ENCODE peak calls at places on chromosomes 11 and 22, in seven cellular contexts. J is pancreas; C is activated T-cell treated with anti-CD3 and anti-CD28 coated beads, Interleukin-2, amount 50 U/mL, for 72 hours; O is IMR-90; L is activated naive CD8-positive, alpha-beta T cell treated with anti-CD3 and anti-CD28 coated beads, Interleukin-2, amount 50 U/mL, for 24 hours; U is naive B cell; Z is WTC11. K is an unnamed sample.

GRCh38 chr11:8332196-8332595 is 68.5 kb upstream of the LMO1 start:
- ATAC-seq in J (no peak), C (no peak), O (no peak), L (no peak), U (peak; percentile 83), Z (no peak), K (peak; percentile 77)

GRCh38 chr11:96187779-96188624 is 155.0 kb downstream of the MAML2 start:
- ATAC-seq in J (peak; percentile 45), C (peak; percentile 60), O (peak; percentile 91), L (peak; percentile 85), U (no peak), Z (no peak), K (no peak)

GRCh38 chr11:95924414-95924760 is 480 bp upstream of the MTMR2 start:
- ATAC-seq in J (peak; percentile 57), C (no peak), O (peak; percentile 47), L (no peak), U (no peak), Z (peak; percentile 13), K (no peak)

GRCh38 chr11:704799-705645 is 1.0 kb upstream of the EPS8L2 start:
- ATAC-seq in J (peak; percentile 87), C (no peak), O (no peak), L (no peak), U (no peak), Z (peak; percentile 8), K (no peak)

GRCh38 chr22:36469094-36469710 is 12.2 kb downstream of the TXN2 start:
- ATAC-seq in J (no peak), C (no peak), O (no peak), L (no peak), U (no peak), Z (no peak), K (no peak)

GRCh38 chr11:60485987-60486386 is 6.6 kb upstream of the MS4A12 start:
- ATAC-seq in J (peak; percentile 83), C (peak; percentile 83), O (no peak), L (peak; percentile 71), U (peak; percentile 81), Z (peak; percentile 99), K (peak; percentile 99)

GRCh38 chr11:129292092-129292491 is 83.6 kb upstream of the BARX2 start:
- ATAC-seq in J (no peak), C (no peak), O (no peak), L (no peak), U (no peak), Z (no peak), K (no peak)

GRCh38 chr11:35893796-35894475 is 49.9 kb upstream of the LDLRAD3 start:
- ATAC-seq in J (peak; percentile 29), C (no peak), O (no peak), L (no peak), U (no peak), Z (no peak), K (no peak)

GRCh38 chr22:45294030-45294429 is 9.3 kb downstream of the UPK3A start:
- ATAC-seq in J (no peak), C (no peak), O (no peak), L (no peak), U (no peak), Z (no peak), K (no peak)

GRCh38 chr22:29205598-29206371 is at the start of gene EMID1:
- ATAC-seq in J (peak; percentile 71), C (peak; percentile 12), O (peak; percentile 82), L (no peak), U (no peak), Z (peak; percentile 40), K (no peak)

GRCh38 chr11:79393362-79394043 is 47.3 kb downstream of the TENM4 start:
- ATAC-seq in J (peak; percentile 61), C (no peak), O (no peak), L (no peak), U (no peak), Z (peak; percentile 82), K (no peak)

GRCh38 chr22:32880906-32881596 is 79.5 kb downstream of the TIMP3 start:
- ATAC-seq in J (peak; percentile 88), C (no peak), O (peak; percentile 93), L (peak; percentile 30), U (peak; percentile 64), Z (peak; percentile 38), K (no peak)

GRCh38 chr11:118155781-118156530 is 3.3 kb upstream of the SCN4B start:
- ATAC-seq in J (no peak), C (no peak), O (no peak), L (no peak), U (no peak), Z (no peak), K (no peak)

GRCh38 chr11:45906096-45906682 is 882 bp downstream of the FREY1 start:
- ATAC-seq in J (peak; percentile 85), C (no peak), O (no peak), L (no peak), U (no peak), Z (no peak), K (peak; percentile 2)

GRCh38 chr11:9273430-9274336 is 8.5 kb upstream of the DENND5A start:
- ATAC-seq in J (peak; percentile 60), C (peak; percentile 84), O (no peak), L (no peak), U (no peak), Z (no peak), K (no peak)

GRCh38 chr22:19241593-19241906 is 50.0 kb downstream of the CLTCL1 start:
- ATAC-seq in J (no peak), C (no peak), O (no peak), L (no peak), U (no peak), Z (no peak), K (no peak)